ENCODE peak calls at places on chromosomes 13 and 19, in eight cellular contexts. N is NCI-H460; I is stimulated activated CD8-positive, alpha-beta memory T cell treated with anti-CD3 and anti-CD28 coated beads, Interleukin-7, amount 100 ng/mL, for 1 hour; S is activated CD4-positive, alpha-beta T cell treated with anti-CD3 and anti-CD28 coated beads, Interleukin-2, amount 50 U/mL, for 1 hour; H is ascending aorta; T is retina; J is T-helper 2 cell; V is D341Med. K is an unnamed sample.
A peak's percentile ranks its signal among the peaks of the same experiment; 100 is the strongest.

GRCh38 chr19:52626915-52627314 is 11.2 kb downstream of the ZNF83 start:
- DNase-seq in H (no peak), N (no peak), J (no peak), S (no peak), T (no peak), V (no peak), I (no peak), K (no peak)

GRCh38 chr19:45149129-45149528 is 11.7 kb downstream of the NKPD1 start:
- DNase-seq in S (no peak), I (no peak), J (no peak), V (no peak), T (no peak), H (no peak), N (no peak), K (no peak)

GRCh38 chr19:14315433-14315832 is 65.8 kb upstream of the ADGRE5 start:
- DNase-seq in I (no peak), T (no peak), H (no peak), S (no peak), N (no peak), J (no peak), V (no peak), K (no peak)

GRCh38 chr19:5398693-5399057 is 56.5 kb upstream of the ZNRF4 start:
- DNase-seq in V (no peak), N (no peak), J (no peak), S (no peak), T (no peak), H (no peak), I (no peak), K (no peak)

GRCh38 chr19:14482112-14482941 is 7.2 kb upstream of the PTGER1 start:
- DNase-seq in N (no peak), T (no peak), V (no peak), I (no peak), J (no peak), H (no peak), S (no peak), K (peak; percentile 4)

GRCh38 chr19:11606484-11606883 is 9.2 kb downstream of the ZNF627 start:
- DNase-seq in T (no peak), H (no peak), V (no peak), J (no peak), N (no peak), S (no peak), I (no peak), K (no peak)

GRCh38 chr19:12090807-12091206 is 26.3 kb downstream of the ZNF844 start:
- DNase-seq in V (peak; percentile 82), J (peak; percentile 52), N (no peak), T (peak; percentile 73), S (peak; percentile 56), I (peak; percentile 6), H (no peak), K (peak; percentile 23)

GRCh38 chr19:48509467-48510194 is 2.0 kb downstream of the LMTK3 start:
- DNase-seq in S (no peak), V (no peak), I (no peak), N (no peak), J (no peak), H (no peak), T (no peak), K (peak; percentile 20)

GRCh38 chr13:96089749-96090239 is at the start of gene HS6ST3:
- DNase-seq in V (no peak), J (no peak), T (peak; percentile 76), I (no peak), H (no peak), S (no peak), N (no peak), K (peak; percentile 75)

GRCh38 chr19:40612831-40613668 is 11.9 kb downstream of the LTBP4 start:
- DNase-seq in T (peak; percentile 32), S (peak; percentile 72), N (no peak), V (no peak), I (no peak), J (peak; percentile 61), H (no peak), K (no peak)

GRCh38 chr13:110364081-110364480 is 57.0 kb downstream of the COL4A2 start:
- DNase-seq in H (no peak), N (no peak), S (no peak), V (no peak), T (no peak), I (no peak), J (no peak), K (no peak)

GRCh38 chr19:49017041-49017665 is at the start of gene LHB:
- DNase-seq in S (no peak), N (no peak), H (no peak), I (no peak), T (no peak), J (no peak), V (peak; percentile 22), K (no peak)

GRCh38 chr13:67075239-67075638 is 154.9 kb downstream of the PCDH9 start:
- DNase-seq in J (no peak), H (no peak), T (no peak), S (no peak), V (no peak), I (no peak), N (no peak), K (no peak)

GRCh38 chr19:47417746-47418594 is 1.4 kb downstream of the MEIS3 start:
- DNase-seq in H (no peak), N (no peak), S (no peak), V (no peak), J (no peak), I (no peak), T (no peak), K (no peak)

GRCh38 chr13:27920677-27921420 is 1.0 kb downstream of the PDX1 start:
- DNase-seq in V (peak; percentile 42), N (no peak), J (no peak), I (no peak), H (no peak), S (no peak), T (peak; percentile 74), K (peak; percentile 67)

GRCh38 chr19:10104130-10104513 is 1.6 kb upstream of the ANGPTL6 start:
- DNase-seq in H (no peak), N (no peak), T (no peak), J (no peak), S (no peak), V (no peak), I (no peak), K (no peak)

GRCh38 chr13:107867701-107868661 is 347.4 kb downstream of the LIG4 start:
- DNase-seq in S (no peak), H (no peak), I (no peak), V (peak; percentile 82), N (peak; percentile 65), J (no peak), T (peak; percentile 92), K (peak; percentile 84)

GRCh38 chr19:21128901-21129698 is 12.7 kb upstream of the ZNF431 start:
- DNase-seq in V (no peak), N (no peak), S (no peak), J (no peak), I (no peak), H (no peak), T (no peak), K (no peak)

GRCh38 chr13:29996316-29996715 is 145.9 kb upstream of the UBL3 start:
- DNase-seq in N (no peak), V (no peak), I (no peak), T (no peak), S (no peak), J (no peak), H (no peak), K (no peak)

GRCh38 chr13:46386426-46386995 is 541 bp downstream of the RUBCNL start:
- DNase-seq in I (no peak), N (no peak), V (no peak), J (no peak), T (no peak), H (no peak), S (no peak), K (no peak)

GRCh38 chr19:1081301-1082164 is 13.6 kb downstream of the POLR2E start:
- DNase-seq in T (no peak), I (no peak), V (no peak), J (no peak), H (no peak), S (no peak), N (no peak), K (no peak)

GRCh38 chr19:41478171-41478570 is 35.2 kb downstream of the ERICH4 start:
- DNase-seq in J (no peak), S (no peak), T (no peak), N (no peak), H (no peak), V (no peak), I (no peak), K (no peak)

GRCh38 chr19:911197-912033 is 1.6 kb downstream of the R3HDM4 start:
- DNase-seq in I (no peak), J (no peak), S (no peak), V (no peak), N (no peak), T (no peak), H (no peak), K (no peak)

GRCh38 chr19:2858864-2859263 is 8.3 kb upstream of the ZNF556 start:
- DNase-seq in S (no peak), V (no peak), H (no peak), I (no peak), J (no peak), T (no peak), N (no peak), K (no peak)

GRCh38 chr13:45786293-45786920 is 65.1 kb downstream of the SIAH3 start:
- DNase-seq in T (no peak), S (no peak), N (no peak), H (no peak), I (no peak), J (no peak), V (no peak), K (no peak)

GRCh38 chr13:27401210-27401609 is 23.2 kb upstream of the GTF3A start:
- DNase-seq in V (no peak), T (no peak), H (no peak), S (no peak), I (no peak), J (no peak), N (no peak), K (no peak)

K was measured in 8988T.